ENCODE peak calls at places on chromosomes 13 and 19, in nine cellular contexts. O is WTC11, J is EL, D is left cardiac atrium, Z is Calu3, H is cardiac fibroblast, M is OCI-LY7, L is head of caudate nucleus, U is MV-4-11. G is an unnamed sample.

GRCh38 chr13:20161951-20162300 is 1.1 kb upstream of the GJA3 start:
- DNase-seq in O (no peak), J (no peak), D (no peak), Z (no peak), H (no peak), M (no peak), L (no peak), U (no peak), G (no peak)

GRCh38 chr13:112690242-112690943 is 555 bp downstream of the ATP11A start:
- DNase-seq in O (peak), J (peak), D (peak), Z (no peak), H (peak), M (peak), L (peak), U (no peak), G (peak)

GRCh38 chr19:46356670-46357055 is 9.8 kb downstream of the PPP5C start:
- DNase-seq in O (no peak), J (no peak), D (no peak), Z (no peak), H (no peak), M (no peak), L (no peak), U (no peak), G (no peak)

GRCh38 chr13:44331912-44332840 is 41.4 kb upstream of the SERP2 start:
- DNase-seq in O (no peak), J (peak), D (peak), Z (no peak), H (peak), M (no peak), L (peak), U (no peak), G (peak)

GRCh38 chr19:55370305-55370988 is at the start of gene IL11:
- DNase-seq in O (no peak), J (peak), D (no peak), Z (no peak), H (no peak), M (no peak), L (no peak), U (no peak), G (peak)

GRCh38 chr19:38209671-38210457 is 14.2 kb downstream of the DPF1 start:
- DNase-seq in O (peak), J (peak), D (peak), Z (no peak), H (peak), M (no peak), L (peak), U (peak), G (peak)

GRCh38 chr19:45477713-45478453 is 10.1 kb downstream of the FOSB start:
- DNase-seq in O (no peak), J (no peak), D (no peak), Z (peak), H (no peak), M (peak), L (no peak), U (no peak), G (no peak)

GRCh38 chr19:17332677-17333581 is 1.7 kb downstream of the ANO8 start:
- DNase-seq in O (peak), J (peak), D (no peak), Z (no peak), H (peak), M (peak), L (no peak), U (peak), G (no peak)

GRCh38 chr13:31946091-31946770 is 85.3 kb upstream of the FRY start:
- DNase-seq in O (no peak), J (peak), D (no peak), Z (no peak), H (peak), M (no peak), L (no peak), U (no peak), G (no peak)

GRCh38 chr19:48190288-48191284 is 20.1 kb downstream of the ZSWIM9 start:
- DNase-seq in O (peak), J (peak), D (no peak), Z (peak), H (peak), M (peak), L (peak), U (no peak), G (no peak)

GRCh38 chr19:4705413-4706131 is 18.1 kb downstream of the DPP9 start:
- DNase-seq in O (no peak), J (no peak), D (no peak), Z (no peak), H (peak), M (no peak), L (no peak), U (no peak), G (no peak)

GRCh38 chr19:30666301-30666803 is 294.2 kb downstream of the ZNF536 start:
- DNase-seq in O (peak), J (peak), D (peak), Z (peak), H (peak), M (peak), L (peak), U (no peak), G (peak)

GRCh38 chr19:54084410-54084809 is 3.2 kb upstream of the TARM1 start:
- DNase-seq in O (no peak), J (no peak), D (no peak), Z (no peak), H (no peak), M (no peak), L (no peak), U (no peak), G (no peak)

GRCh38 chr19:33552191-33552927 is 30.8 kb upstream of the PEPD start:
- DNase-seq in O (no peak), J (no peak), D (no peak), Z (no peak), H (no peak), M (no peak), L (no peak), U (no peak), G (no peak)

GRCh38 chr13:31860002-31860401 is 120.7 kb downstream of the RXFP2 start:
- DNase-seq in O (no peak), J (no peak), D (no peak), Z (no peak), H (no peak), M (no peak), L (peak), U (no peak), G (no peak)